ENCODE peak calls at places on chromosomes 13 and 19, in eight cellular contexts. One of them, this sample, is unnamed. For H3K27me3, the result is how much of the 10 kb centered on the place peaks cover.

GRCh38 chr19:18948075-18948975 is 7.3 kb upstream of the HOMER3 start:
- DNase-seq in right atrium auricular region: no peak
- DNase-seq in testis: no peak
- DNase-seq in ovary: no peak
- DNase-seq in GM23338: no peak
- DNase-seq in aorta: no peak
- DNase-seq in fibroblast of lung: no peak
- DNase-seq in CD4-positive, CD25-positive, alpha-beta regulatory T cell: no peak
- DNase-seq in this sample: no peak

GRCh38 chr13:80297094-80297493 is 43.8 kb downstream of the SPRY2 start:
- DNase-seq in CD4-positive, CD25-positive, alpha-beta regulatory T cell: no peak
- DNase-seq in ovary: no peak
- DNase-seq in aorta: no peak
- DNase-seq in fibroblast of lung: no peak
- DNase-seq in GM23338: peak
- DNase-seq in right atrium auricular region: no peak
- DNase-seq in testis: no peak
- DNase-seq in this sample: no peak

GRCh38 chr13:85497652-85498051 is 301.6 kb downstream of the SLITRK6 start:
- DNase-seq in fibroblast of lung: peak
- DNase-seq in ovary: no peak
- DNase-seq in right atrium auricular region: no peak
- DNase-seq in testis: no peak
- DNase-seq in aorta: no peak
- DNase-seq in GM23338: no peak
- DNase-seq in CD4-positive, CD25-positive, alpha-beta regulatory T cell: no peak
- DNase-seq in this sample: peak

GRCh38 chr19:29477831-29478577 is 47.8 kb upstream of the VSTM2B start:
- DNase-seq in right atrium auricular region: no peak
- DNase-seq in CD4-positive, CD25-positive, alpha-beta regulatory T cell: no peak
- DNase-seq in aorta: no peak
- DNase-seq in GM23338: no peak
- DNase-seq in ovary: no peak
- DNase-seq in fibroblast of lung: no peak
- DNase-seq in testis: no peak
- DNase-seq in this sample: no peak

GRCh38 chr13:76759877-76760276 is 126.3 kb downstream of the KCTD12 start:
- DNase-seq in testis: peak
- DNase-seq in CD4-positive, CD25-positive, alpha-beta regulatory T cell: no peak
- DNase-seq in fibroblast of lung: peak
- DNase-seq in right atrium auricular region: no peak
- DNase-seq in GM23338: no peak
- DNase-seq in aorta: no peak
- DNase-seq in ovary: no peak
- DNase-seq in this sample: no peak

GRCh38 chr19:45195764-45196163 is 17.2 kb downstream of the BLOC1S3 start:
- DNase-seq in CD4-positive, CD25-positive, alpha-beta regulatory T cell: no peak
- DNase-seq in GM23338: no peak
- DNase-seq in right atrium auricular region: no peak
- DNase-seq in aorta: no peak
- DNase-seq in ovary: no peak
- DNase-seq in testis: no peak
- DNase-seq in fibroblast of lung: no peak
- DNase-seq in this sample: no peak

GRCh38 chr13:109979186-109979585 is 192.8 kb upstream of the IRS2 start:
- DNase-seq in aorta: no peak
- DNase-seq in ovary: no peak
- DNase-seq in testis: no peak
- DNase-seq in fibroblast of lung: no peak
- DNase-seq in right atrium auricular region: no peak
- DNase-seq in CD4-positive, CD25-positive, alpha-beta regulatory T cell: no peak
- DNase-seq in GM23338: no peak
- DNase-seq in this sample: no peak

GRCh38 chr19:32652893-32653625 is 21.9 kb downstream of the ANKRD27 start:
- DNase-seq in aorta: peak
- DNase-seq in right atrium auricular region: peak
- DNase-seq in GM23338: no peak
- DNase-seq in CD4-positive, CD25-positive, alpha-beta regulatory T cell: no peak
- DNase-seq in testis: peak
- DNase-seq in ovary: peak
- DNase-seq in fibroblast of lung: peak
- DNase-seq in this sample: peak

GRCh38 chr13:97122381-97122996 is 99.6 kb upstream of the MBNL2 start:
- DNase-seq in GM23338: no peak
- DNase-seq in testis: no peak
- DNase-seq in CD4-positive, CD25-positive, alpha-beta regulatory T cell: no peak
- DNase-seq in fibroblast of lung: peak
- DNase-seq in aorta: no peak
- DNase-seq in ovary: no peak
- DNase-seq in right atrium auricular region: no peak
- DNase-seq in this sample: no peak

GRCh38 chr19:30394481-30395151 is 22.4 kb downstream of the ZNF536 start:
- DNase-seq in testis: no peak
- DNase-seq in CD4-positive, CD25-positive, alpha-beta regulatory T cell: no peak
- DNase-seq in right atrium auricular region: no peak
- DNase-seq in GM23338: no peak
- DNase-seq in fibroblast of lung: no peak
- DNase-seq in aorta: no peak
- DNase-seq in ovary: no peak
- DNase-seq in this sample: no peak

GRCh38 chr13:25756916-25757315 is 294.9 kb downstream of the SHISA2 start:
- DNase-seq in aorta: no peak
- DNase-seq in fibroblast of lung: no peak
- DNase-seq in CD4-positive, CD25-positive, alpha-beta regulatory T cell: no peak
- DNase-seq in ovary: no peak
- DNase-seq in testis: no peak
- DNase-seq in GM23338: peak
- DNase-seq in right atrium auricular region: no peak
- DNase-seq in this sample: no peak

GRCh38 chr13:22162889-22163288 is 492.0 kb downstream of the FGF9 start:
- DNase-seq in aorta: no peak
- DNase-seq in fibroblast of lung: peak
- DNase-seq in GM23338: no peak
- DNase-seq in ovary: no peak
- DNase-seq in CD4-positive, CD25-positive, alpha-beta regulatory T cell: no peak
- DNase-seq in right atrium auricular region: no peak
- DNase-seq in testis: no peak
- DNase-seq in this sample: no peak

GRCh38 chr13:33015791-33016323 is 366 bp upstream of the KL start:
- DNase-seq in aorta: no peak
- DNase-seq in CD4-positive, CD25-positive, alpha-beta regulatory T cell: no peak
- DNase-seq in ovary: peak
- DNase-seq in fibroblast of lung: no peak
- DNase-seq in GM23338: peak
- DNase-seq in testis: no peak
- DNase-seq in right atrium auricular region: no peak
- DNase-seq in this sample: no peak

GRCh38 chr13:102686024-102686423 is 8.8 kb downstream of the METTL21C start:
- DNase-seq in aorta: no peak
- DNase-seq in ovary: no peak
- DNase-seq in fibroblast of lung: no peak
- DNase-seq in right atrium auricular region: no peak
- DNase-seq in GM23338: no peak
- DNase-seq in CD4-positive, CD25-positive, alpha-beta regulatory T cell: no peak
- DNase-seq in testis: no peak
- DNase-seq in this sample: no peak

GRCh38 chr19:18119243-18120105 is 21.9 kb downstream of the MAST3 start:
- DNase-seq in aorta: no peak
- DNase-seq in right atrium auricular region: no peak
- DNase-seq in ovary: no peak
- DNase-seq in testis: no peak
- DNase-seq in GM23338: peak
- DNase-seq in CD4-positive, CD25-positive, alpha-beta regulatory T cell: peak
- DNase-seq in fibroblast of lung: no peak
- DNase-seq in this sample: no peak

GRCh38 chr19:23789246-23789645 is 30.6 kb upstream of the ZNF681 start:
- DNase-seq in aorta: no peak
- DNase-seq in testis: no peak
- DNase-seq in ovary: no peak
- DNase-seq in fibroblast of lung: no peak
- DNase-seq in CD4-positive, CD25-positive, alpha-beta regulatory T cell: no peak
- DNase-seq in GM23338: no peak
- DNase-seq in right atrium auricular region: no peak
- DNase-seq in this sample: no peak

GRCh38 chr19:547836-548720 is 4.2 kb downstream of the GZMM start:
- DNase-seq in GM23338: no peak
- DNase-seq in aorta: no peak
- DNase-seq in testis: no peak
- DNase-seq in fibroblast of lung: no peak
- DNase-seq in ovary: no peak
- DNase-seq in right atrium auricular region: no peak
- DNase-seq in CD4-positive, CD25-positive, alpha-beta regulatory T cell: no peak
- DNase-seq in this sample: no peak

GRCh38 chr13:102977471-102977870 is 88.7 kb downstream of the SLC10A2 start:
- DNase-seq in right atrium auricular region: no peak
- DNase-seq in ovary: no peak
- DNase-seq in aorta: no peak
- DNase-seq in fibroblast of lung: no peak
- DNase-seq in testis: no peak
- DNase-seq in CD4-positive, CD25-positive, alpha-beta regulatory T cell: no peak
- DNase-seq in GM23338: no peak
- DNase-seq in this sample: no peak

GRCh38 chr13:27018230-27018875 is 153.3 kb downstream of the USP12 start:
- DNase-seq in GM23338: no peak
- DNase-seq in fibroblast of lung: peak
- DNase-seq in ovary: no peak
- DNase-seq in aorta: no peak
- DNase-seq in right atrium auricular region: no peak
- DNase-seq in CD4-positive, CD25-positive, alpha-beta regulatory T cell: no peak
- DNase-seq in testis: no peak
- DNase-seq in this sample: no peak

GRCh38 chr19:19498255-19498991 is 16.9 kb downstream of the TSSK6 start:
- DNase-seq in aorta: no peak
- DNase-seq in GM23338: no peak
- DNase-seq in ovary: no peak
- DNase-seq in testis: no peak
- DNase-seq in right atrium auricular region: no peak
- DNase-seq in CD4-positive, CD25-positive, alpha-beta regulatory T cell: no peak
- DNase-seq in fibroblast of lung: no peak
- DNase-seq in this sample: no peak

GRCh38 chr13:31797154-31797775 is 57.9 kb downstream of the RXFP2 start:
- DNase-seq in aorta: no peak
- DNase-seq in testis: no peak
- DNase-seq in ovary: no peak
- DNase-seq in CD4-positive, CD25-positive, alpha-beta regulatory T cell: no peak
- DNase-seq in GM23338: peak
- DNase-seq in fibroblast of lung: peak
- DNase-seq in right atrium auricular region: no peak
- DNase-seq in this sample: no peak

GRCh38 chr13:24282256-24282655 is 27.1 kb upstream of the C1QTNF9 start:
- DNase-seq in aorta: no peak
- DNase-seq in right atrium auricular region: peak
- DNase-seq in CD4-positive, CD25-positive, alpha-beta regulatory T cell: no peak
- DNase-seq in GM23338: no peak
- DNase-seq in fibroblast of lung: no peak
- DNase-seq in ovary: no peak
- DNase-seq in testis: no peak
- DNase-seq in this sample: no peak

GRCh38 chr13:19618925-19619324 is 14.5 kb upstream of the MPHOSPH8 start:
- DNase-seq in ovary: no peak
- DNase-seq in right atrium auricular region: no peak
- DNase-seq in fibroblast of lung: peak
- DNase-seq in GM23338: peak
- DNase-seq in CD4-positive, CD25-positive, alpha-beta regulatory T cell: no peak
- DNase-seq in testis: no peak
- DNase-seq in aorta: no peak
- DNase-seq in this sample: no peak

GRCh38 chr19:58059003-58059671 is at the start of gene ZNF135:
- DNase-seq in testis: peak
- DNase-seq in fibroblast of lung: peak
- DNase-seq in CD4-positive, CD25-positive, alpha-beta regulatory T cell: peak
- DNase-seq in right atrium auricular region: peak
- DNase-seq in ovary: peak
- DNase-seq in GM23338: peak
- DNase-seq in aorta: peak
- DNase-seq in this sample: peak

GRCh38 chr13:62294210-62294609 is 878.6 kb upstream of the PCDH20 start:
- DNase-seq in testis: no peak
- DNase-seq in CD4-positive, CD25-positive, alpha-beta regulatory T cell: no peak
- DNase-seq in GM23338: no peak
- DNase-seq in fibroblast of lung: no peak
- DNase-seq in ovary: no peak
- DNase-seq in right atrium auricular region: no peak
- DNase-seq in aorta: no peak
- DNase-seq in this sample: peak

GRCh38 chr19:21699197-21699596 is 68.2 kb downstream of the ZNF100 start:
- DNase-seq in ovary: no peak
- DNase-seq in aorta: no peak
- DNase-seq in testis: no peak
- DNase-seq in right atrium auricular region: no peak
- DNase-seq in CD4-positive, CD25-positive, alpha-beta regulatory T cell: no peak
- DNase-seq in GM23338: peak
- DNase-seq in fibroblast of lung: no peak
- DNase-seq in this sample: no peak

GRCh38 chr19:43872547-43873336 is 45.6 kb downstream of the ZNF283 start:
- DNase-seq in CD4-positive, CD25-positive, alpha-beta regulatory T cell: no peak
- DNase-seq in testis: no peak
- DNase-seq in right atrium auricular region: no peak
- DNase-seq in fibroblast of lung: peak
- DNase-seq in aorta: no peak
- DNase-seq in GM23338: peak
- DNase-seq in ovary: no peak
- DNase-seq in this sample: no peak

GRCh38 chr19:40601061-40601973 is at the start of gene LTBP4:
- DNase-seq in CD4-positive, CD25-positive, alpha-beta regulatory T cell: no peak
- DNase-seq in aorta: peak
- DNase-seq in GM23338: peak
- DNase-seq in fibroblast of lung: peak
- DNase-seq in testis: no peak
- DNase-seq in right atrium auricular region: no peak
- DNase-seq in ovary: peak
- DNase-seq in this sample: peak
- H3K4me3 ChIP-seq in CD4-positive, CD25-positive, alpha-beta regulatory T cell: no peak
- H3K4me3 ChIP-seq in aorta: peak
- H3K4me3 ChIP-seq in GM23338: peak
- H3K4me3 ChIP-seq in fibroblast of lung: peak
- H3K4me3 ChIP-seq in testis: peak
- H3K4me3 ChIP-seq in right atrium auricular region: peak
- H3K4me3 ChIP-seq in ovary: peak
- H3K4me3 ChIP-seq in this sample: peak

GRCh38 chr19:39172700-39173501 is 23.9 kb upstream of the NCCRP1 start:
- DNase-seq in CD4-positive, CD25-positive, alpha-beta regulatory T cell: no peak
- DNase-seq in GM23338: no peak
- DNase-seq in aorta: no peak
- DNase-seq in testis: no peak
- DNase-seq in fibroblast of lung: no peak
- DNase-seq in right atrium auricular region: no peak
- DNase-seq in ovary: no peak
- DNase-seq in this sample: no peak
- H3K27me3 ChIP-seq in CD4-positive, CD25-positive, alpha-beta regulatory T cell: under half
- H3K27me3 ChIP-seq in GM23338: under half
- H3K27me3 ChIP-seq in aorta: under half
- H3K27me3 ChIP-seq in testis: under half
- H3K27me3 ChIP-seq in fibroblast of lung: under half
- H3K27me3 ChIP-seq in right atrium auricular region: under half
- H3K27me3 ChIP-seq in ovary: under half
- H3K27me3 ChIP-seq in this sample: under half

GRCh38 chr13:63636231-63636993 is 2220.8 kb upstream of the PCDH20 start:
- DNase-seq in fibroblast of lung: peak
- DNase-seq in GM23338: peak
- DNase-seq in right atrium auricular region: no peak
- DNase-seq in testis: no peak
- DNase-seq in ovary: no peak
- DNase-seq in aorta: no peak
- DNase-seq in CD4-positive, CD25-positive, alpha-beta regulatory T cell: no peak
- DNase-seq in this sample: no peak
- H3K4me3 ChIP-seq in fibroblast of lung: peak
- H3K4me3 ChIP-seq in GM23338: no peak
- H3K4me3 ChIP-seq in right atrium auricular region: no peak
- H3K4me3 ChIP-seq in testis: no peak
- H3K4me3 ChIP-seq in ovary: no peak
- H3K4me3 ChIP-seq in aorta: no peak
- H3K4me3 ChIP-seq in CD4-positive, CD25-positive, alpha-beta regulatory T cell: peak
- H3K4me3 ChIP-seq in this sample: peak

GRCh38 chr19:54002495-54003315 is 11.3 kb downstream of the CACNG6 start:
- DNase-seq in fibroblast of lung: no peak
- DNase-seq in right atrium auricular region: no peak
- DNase-seq in aorta: no peak
- DNase-seq in CD4-positive, CD25-positive, alpha-beta regulatory T cell: no peak
- DNase-seq in ovary: no peak
- DNase-seq in GM23338: no peak
- DNase-seq in testis: no peak
- DNase-seq in this sample: no peak
- H3K27me3 ChIP-seq in fibroblast of lung: under half
- H3K27me3 ChIP-seq in right atrium auricular region: under half
- H3K27me3 ChIP-seq in aorta: under half
- H3K27me3 ChIP-seq in CD4-positive, CD25-positive, alpha-beta regulatory T cell: under half
- H3K27me3 ChIP-seq in ovary: under half
- H3K27me3 ChIP-seq in GM23338: under half
- H3K27me3 ChIP-seq in testis: under half
- H3K27me3 ChIP-seq in this sample: under half